ENCODE peak calls at places on chromosomes 13 and 19, in four cellular contexts. One of them, this sample, is unnamed.

GRCh38 chr19:10719466-10719961 is 1.6 kb downstream of the DNM2 start:
- DNase-seq in tibial nerve: no peak
- DNase-seq in stimulated activated CD8-positive, alpha-beta memory T cell treated with anti-CD3 and anti-CD28 coated beads, Interleukin-7, amount 100 ng/mL, for 1 hour: no peak
- DNase-seq in foreskin fibroblast: no peak
- DNase-seq in this sample: no peak

GRCh38 chr19:2815191-2815614 is 4.5 kb upstream of the ZNF554 start:
- DNase-seq in tibial nerve: no peak
- DNase-seq in stimulated activated CD8-positive, alpha-beta memory T cell treated with anti-CD3 and anti-CD28 coated beads, Interleukin-7, amount 100 ng/mL, for 1 hour: no peak
- DNase-seq in foreskin fibroblast: no peak
- DNase-seq in this sample: no peak

GRCh38 chr13:40433577-40433976 is 232.9 kb downstream of the FOXO1 start:
- DNase-seq in tibial nerve: no peak
- DNase-seq in stimulated activated CD8-positive, alpha-beta memory T cell treated with anti-CD3 and anti-CD28 coated beads, Interleukin-7, amount 100 ng/mL, for 1 hour: peak
- DNase-seq in foreskin fibroblast: no peak
- DNase-seq in this sample: no peak

GRCh38 chr19:1182068-1182467 is 8.0 kb upstream of the SBNO2 start:
- DNase-seq in tibial nerve: no peak
- DNase-seq in stimulated activated CD8-positive, alpha-beta memory T cell treated with anti-CD3 and anti-CD28 coated beads, Interleukin-7, amount 100 ng/mL, for 1 hour: no peak
- DNase-seq in foreskin fibroblast: no peak
- DNase-seq in this sample: no peak

GRCh38 chr19:18023596-18024212 is 15.7 kb downstream of the ARRDC2 start:
- DNase-seq in tibial nerve: peak
- DNase-seq in stimulated activated CD8-positive, alpha-beta memory T cell treated with anti-CD3 and anti-CD28 coated beads, Interleukin-7, amount 100 ng/mL, for 1 hour: no peak
- DNase-seq in foreskin fibroblast: no peak
- DNase-seq in this sample: no peak

GRCh38 chr13:113544071-113544891 is 40.3 kb upstream of the TFDP1 start:
- DNase-seq in tibial nerve: no peak
- DNase-seq in stimulated activated CD8-positive, alpha-beta memory T cell treated with anti-CD3 and anti-CD28 coated beads, Interleukin-7, amount 100 ng/mL, for 1 hour: no peak
- DNase-seq in foreskin fibroblast: no peak
- DNase-seq in this sample: no peak

GRCh38 chr19:14404322-14404721 is 14.8 kb downstream of the DDX39A start:
- DNase-seq in tibial nerve: no peak
- DNase-seq in stimulated activated CD8-positive, alpha-beta memory T cell treated with anti-CD3 and anti-CD28 coated beads, Interleukin-7, amount 100 ng/mL, for 1 hour: no peak
- DNase-seq in foreskin fibroblast: no peak
- DNase-seq in this sample: no peak

GRCh38 chr19:47494211-47494547 is 10.2 kb upstream of the KPTN start:
- DNase-seq in tibial nerve: no peak
- DNase-seq in stimulated activated CD8-positive, alpha-beta memory T cell treated with anti-CD3 and anti-CD28 coated beads, Interleukin-7, amount 100 ng/mL, for 1 hour: no peak
- DNase-seq in foreskin fibroblast: no peak
- DNase-seq in this sample: no peak

GRCh38 chr13:113113846-113114271 is 8.3 kb downstream of the F7 start:
- DNase-seq in tibial nerve: no peak
- DNase-seq in stimulated activated CD8-positive, alpha-beta memory T cell treated with anti-CD3 and anti-CD28 coated beads, Interleukin-7, amount 100 ng/mL, for 1 hour: no peak
- DNase-seq in foreskin fibroblast: no peak
- DNase-seq in this sample: no peak

GRCh38 chr19:27744926-27745844 is 1467.8 kb downstream of the UQCRFS1 start:
- DNase-seq in tibial nerve: no peak
- DNase-seq in stimulated activated CD8-positive, alpha-beta memory T cell treated with anti-CD3 and anti-CD28 coated beads, Interleukin-7, amount 100 ng/mL, for 1 hour: no peak
- DNase-seq in foreskin fibroblast: no peak
- DNase-seq in this sample: no peak

GRCh38 chr13:87669379-87669978 is 1.7 kb upstream of the SLITRK5 start:
- DNase-seq in tibial nerve: no peak
- DNase-seq in stimulated activated CD8-positive, alpha-beta memory T cell treated with anti-CD3 and anti-CD28 coated beads, Interleukin-7, amount 100 ng/mL, for 1 hour: no peak
- DNase-seq in foreskin fibroblast: no peak
- DNase-seq in this sample: no peak

GRCh38 chr19:3006075-3006767 is 22.9 kb downstream of the TLE2 start:
- DNase-seq in tibial nerve: no peak
- DNase-seq in stimulated activated CD8-positive, alpha-beta memory T cell treated with anti-CD3 and anti-CD28 coated beads, Interleukin-7, amount 100 ng/mL, for 1 hour: no peak
- DNase-seq in foreskin fibroblast: no peak
- DNase-seq in this sample: no peak

GRCh38 chr19:57620673-57621348 is 6.8 kb downstream of the ZNF134 start:
- DNase-seq in tibial nerve: no peak
- DNase-seq in stimulated activated CD8-positive, alpha-beta memory T cell treated with anti-CD3 and anti-CD28 coated beads, Interleukin-7, amount 100 ng/mL, for 1 hour: no peak
- DNase-seq in foreskin fibroblast: no peak
- DNase-seq in this sample: no peak

GRCh38 chr13:45107539-45107938 is 12.8 kb upstream of the GTF2F2 start:
- DNase-seq in tibial nerve: no peak
- DNase-seq in stimulated activated CD8-positive, alpha-beta memory T cell treated with anti-CD3 and anti-CD28 coated beads, Interleukin-7, amount 100 ng/mL, for 1 hour: no peak
- DNase-seq in foreskin fibroblast: no peak
- DNase-seq in this sample: no peak

GRCh38 chr13:75636339-75637095 is 387 bp downstream of the LMO7 start:
- DNase-seq in tibial nerve: no peak
- DNase-seq in stimulated activated CD8-positive, alpha-beta memory T cell treated with anti-CD3 and anti-CD28 coated beads, Interleukin-7, amount 100 ng/mL, for 1 hour: no peak
- DNase-seq in foreskin fibroblast: peak
- DNase-seq in this sample: peak

GRCh38 chr19:17172624-17173345 is 42.4 kb upstream of the USE1 start:
- DNase-seq in tibial nerve: no peak
- DNase-seq in stimulated activated CD8-positive, alpha-beta memory T cell treated with anti-CD3 and anti-CD28 coated beads, Interleukin-7, amount 100 ng/mL, for 1 hour: no peak
- DNase-seq in foreskin fibroblast: no peak
- DNase-seq in this sample: no peak

GRCh38 chr19:56133858-56134654 is 7.0 kb upstream of the ZNF444 start:
- DNase-seq in tibial nerve: no peak
- DNase-seq in stimulated activated CD8-positive, alpha-beta memory T cell treated with anti-CD3 and anti-CD28 coated beads, Interleukin-7, amount 100 ng/mL, for 1 hour: no peak
- DNase-seq in foreskin fibroblast: no peak
- DNase-seq in this sample: peak

GRCh38 chr19:15640294-15640903 is at the start of gene CYP4F3:
- DNase-seq in tibial nerve: peak
- DNase-seq in stimulated activated CD8-positive, alpha-beta memory T cell treated with anti-CD3 and anti-CD28 coated beads, Interleukin-7, amount 100 ng/mL, for 1 hour: no peak
- DNase-seq in foreskin fibroblast: no peak
- DNase-seq in this sample: peak

GRCh38 chr13:113783966-113784644 is 25.1 kb downstream of the TMEM255B start:
- DNase-seq in tibial nerve: no peak
- DNase-seq in stimulated activated CD8-positive, alpha-beta memory T cell treated with anti-CD3 and anti-CD28 coated beads, Interleukin-7, amount 100 ng/mL, for 1 hour: no peak
- DNase-seq in foreskin fibroblast: no peak
- DNase-seq in this sample: peak

GRCh38 chr13:73940098-73940497 is 194.1 kb downstream of the KLF12 start:
- DNase-seq in tibial nerve: no peak
- DNase-seq in stimulated activated CD8-positive, alpha-beta memory T cell treated with anti-CD3 and anti-CD28 coated beads, Interleukin-7, amount 100 ng/mL, for 1 hour: no peak
- DNase-seq in foreskin fibroblast: no peak
- DNase-seq in this sample: no peak